ENCODE peak calls at places on chromosome 21, in seven cellular contexts. G is neural crest cell; Q is naive B cell; A is A549; S is choroid plexus epithelial cell; K is T-helper 9 cell; H is CD8-positive, alpha-beta memory T cell. I is an unnamed sample.

GRCh38 chr21:42496839-42497202 is 797 bp upstream of the RSPH1 start:
- DNase-seq in K (no peak), G (no peak), A (peak), S (peak), H (no peak), Q (no peak), I (no peak)

GRCh38 chr21:32257952-32258785 is 20.7 kb downstream of the MIS18A start:
- DNase-seq in H (no peak), Q (peak), S (peak), K (peak), A (peak), G (peak), I (peak)

GRCh38 chr21:17089121-17089520 is 423.7 kb upstream of the CXADR start:
- DNase-seq in A (no peak), G (no peak), S (no peak), K (no peak), Q (no peak), H (no peak), I (no peak)

GRCh38 chr21:40200962-40201361 is 333.7 kb downstream of the PCP4 start:
- DNase-seq in A (no peak), Q (no peak), K (no peak), H (no peak), S (no peak), G (no peak), I (no peak)

GRCh38 chr21:39105341-39105765 is 77.9 kb downstream of the PSMG1 start:
- DNase-seq in H (no peak), S (peak), Q (no peak), G (no peak), A (no peak), K (no peak), I (no peak)

GRCh38 chr21:15631342-15631741 is 98.4 kb upstream of the USP25 start:
- DNase-seq in K (no peak), G (no peak), H (no peak), Q (no peak), S (peak), A (peak), I (no peak)

GRCh38 chr21:27802816-27803475 is 836.1 kb upstream of the ADAMTS5 start:
- DNase-seq in S (peak), H (no peak), K (no peak), A (peak), G (peak), Q (no peak), I (peak)

GRCh38 chr21:24590261-24590660 is 1017.0 kb downstream of the MRPL39 start:
- DNase-seq in Q (no peak), H (no peak), A (no peak), K (no peak), G (no peak), S (no peak), I (no peak)

GRCh38 chr21:32364387-32364786 is 28.4 kb downstream of the URB1 start:
- DNase-seq in A (no peak), Q (no peak), H (no peak), G (no peak), K (no peak), S (peak), I (no peak)

GRCh38 chr21:43949499-43950208 is 62.5 kb upstream of the TRAPPC10 start:
- DNase-seq in Q (no peak), S (no peak), K (no peak), H (peak), A (no peak), G (no peak), I (no peak)

GRCh38 chr21:29240136-29240535 is 58.6 kb upstream of the BACH1 start:
- DNase-seq in H (no peak), Q (no peak), K (no peak), A (no peak), G (no peak), S (no peak), I (no peak)

GRCh38 chr21:38988211-38989096 is 182.7 kb downstream of the ETS2 start:
- DNase-seq in S (no peak), A (no peak), G (no peak), H (no peak), Q (no peak), K (no peak), I (no peak)

GRCh38 chr21:42424848-42425602 is 21.3 kb downstream of the UBASH3A start:
- DNase-seq in Q (peak), A (no peak), H (peak), G (no peak), K (peak), S (no peak), I (no peak)

I was measured in endothelial cell.